ENCODE peak calls at places on chromosomes 11 and 22, in five cellular contexts. U, N, B, F and D are unnamed samples.

GRCh38 chr22:46150615-46151423 is 493 bp downstream of the PPARA start:
- DNase-seq in U (no peak), N (peak), B (no peak), F (peak), D (no peak)

GRCh38 chr11:95065336-95065735 is 1.4 kb upstream of the SRSF8 start:
- DNase-seq in U (no peak), N (no peak), B (no peak), F (no peak), D (no peak)

GRCh38 chr22:19503869-19504268 is 20.3 kb downstream of the CLDN5 start:
- DNase-seq in U (no peak), N (peak), B (no peak), F (no peak), D (no peak)

GRCh38 chr11:2816941-2817421 is 68.6 kb downstream of the CDKN1C start:
- DNase-seq in U (no peak), N (no peak), B (no peak), F (no peak), D (no peak)

GRCh38 chr11:3146612-3147256 is 18.4 kb downstream of the OSBPL5 start:
- DNase-seq in U (no peak), N (no peak), B (no peak), F (no peak), D (no peak)

GRCh38 chr11:67032830-67033555 is 10.1 kb downstream of the SYT12 start:
- DNase-seq in U (no peak), N (no peak), B (no peak), F (no peak), D (no peak)

GRCh38 chr22:36640106-36640672 is 63.4 kb downstream of the CACNG2 start:
- DNase-seq in U (no peak), N (no peak), B (no peak), F (no peak), D (no peak)

GRCh38 chr11:134513585-134514120 is 101.6 kb upstream of the B3GAT1 start:
- DNase-seq in U (no peak), N (no peak), B (no peak), F (no peak), D (no peak)

GRCh38 chr11:4551346-4551979 is 6.5 kb downstream of the OR52M1 start:
- DNase-seq in U (no peak), N (peak), B (peak), F (no peak), D (no peak)

GRCh38 chr11:121535122-121535796 is 82.5 kb upstream of the SORL1-AS1 start:
- DNase-seq in U (no peak), N (no peak), B (no peak), F (no peak), D (no peak)

GRCh38 chr11:121536116-121536515 is 83.3 kb upstream of the SORL1-AS1 start:
- DNase-seq in U (no peak), N (no peak), B (no peak), F (no peak), D (no peak)

GRCh38 chr11:121538054-121538453 is 85.3 kb upstream of the SORL1-AS1 start:
- DNase-seq in U (no peak), N (no peak), B (no peak), F (no peak), D (peak)

GRCh38 chr11:121533556-121534050 is 80.8 kb upstream of the SORL1-AS1 start:
- DNase-seq in U (no peak), N (no peak), B (no peak), F (no peak), D (no peak)

GRCh38 chr11:121534131-121535093 is 81.6 kb upstream of the SORL1-AS1 start:
- DNase-seq in U (no peak), N (no peak), B (no peak), F (no peak), D (no peak)
- TF ChIP-seq YY1 in U (no peak), N (no peak), B (no peak), F (no peak), D (no peak)

DNA sequence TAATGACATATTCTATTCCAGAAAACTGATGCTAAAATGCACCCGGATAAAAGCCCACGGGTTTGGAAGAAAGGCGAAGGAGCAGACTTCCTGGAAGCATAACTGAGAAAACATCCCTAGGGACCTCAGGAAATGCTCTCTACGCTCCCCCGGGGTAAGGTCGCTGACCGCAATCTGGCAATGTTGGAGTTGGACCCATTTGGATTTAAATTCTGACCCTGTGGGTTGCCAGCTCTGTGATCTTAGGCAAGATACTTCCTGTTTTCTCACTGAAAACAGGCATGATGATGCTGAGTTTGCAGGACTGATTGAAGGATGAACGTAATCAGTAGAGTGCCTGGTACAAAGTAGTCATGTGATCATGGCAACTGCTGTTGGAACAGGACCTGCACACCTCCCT is 1054.0 kb downstream of the NTM start:
- DNase-seq in U (no peak), N (no peak), B (no peak), F (no peak), D (no peak)
- TF ChIP-seq YY1 in U (no peak), N (no peak), B (no peak), F (no peak), D (no peak)

DNA sequence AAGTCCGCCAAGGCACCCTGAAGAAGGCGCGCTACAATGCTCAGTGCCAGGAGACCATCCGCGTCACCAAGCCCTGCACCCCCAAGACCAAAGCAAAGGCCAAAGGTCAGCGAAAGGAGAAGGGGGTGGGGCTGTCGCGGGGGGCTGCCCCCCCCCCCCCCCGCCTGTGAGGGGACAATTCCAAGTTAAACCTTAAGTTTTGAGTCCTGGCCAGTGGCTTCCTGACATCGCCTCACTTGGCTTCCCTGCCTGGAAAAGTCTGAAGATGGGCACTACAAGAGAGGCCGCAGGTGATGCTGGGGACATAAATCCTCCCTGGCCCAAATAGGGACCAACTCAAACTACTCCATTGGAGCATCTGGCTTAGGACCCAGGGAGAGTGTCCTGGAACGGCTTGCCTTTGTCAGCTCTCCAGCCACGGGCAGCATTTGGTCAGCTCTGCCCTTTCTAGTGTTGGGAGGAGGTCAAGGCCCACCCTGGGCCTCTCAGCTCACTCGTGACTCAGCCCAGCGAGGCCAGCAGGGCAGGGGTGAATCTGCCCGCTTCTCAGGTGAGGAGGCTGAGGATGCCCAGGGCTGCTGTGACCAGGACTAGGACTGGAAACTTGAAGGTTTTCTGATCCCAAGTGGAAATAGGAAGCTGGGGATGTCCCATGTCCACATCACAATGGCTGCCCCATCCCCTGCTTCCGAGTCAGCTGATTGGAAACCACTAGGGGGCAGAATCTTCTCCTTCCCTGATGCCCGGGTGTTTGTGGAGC is 1.4 kb downstream of the MDK start:
- DNase-seq in U (no peak), N (peak), B (peak), F (peak), D (no peak)
- TF ChIP-seq YY1 in U (peak), N (peak), B (peak), F (peak), D (no peak)

DNA sequence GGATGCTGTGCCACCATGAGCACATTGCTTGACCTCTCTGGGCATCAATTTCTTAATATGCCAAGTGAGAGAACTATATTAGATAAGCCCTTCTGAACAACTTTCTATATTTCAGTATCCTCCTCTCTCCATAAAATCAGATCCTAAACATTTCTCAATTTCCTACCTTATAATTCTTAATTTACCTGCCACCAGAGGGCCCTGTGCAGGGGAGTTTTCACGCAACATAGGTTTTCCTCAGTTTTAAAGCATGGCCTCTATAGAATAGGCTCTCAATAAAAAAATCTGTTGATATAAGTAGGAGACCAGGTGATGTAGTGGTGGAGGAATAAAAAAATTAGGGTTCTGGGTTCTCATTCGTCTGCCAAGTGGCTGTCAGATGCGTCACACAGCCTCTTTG is 83.7 kb upstream of the DBX1 start:
- DNase-seq in U (no peak), N (peak), B (no peak), F (no peak), D (no peak)
- TF ChIP-seq YY1 in U (no peak), N (no peak), B (no peak), F (no peak), D (no peak)

GRCh38 chr11:103803062-103803461 is 233.4 kb upstream of the DDI1 start:
- DNase-seq in U (no peak), N (no peak), B (no peak), F (no peak), D (no peak)

GRCh38 chr11:103807806-103808205 is 228.6 kb upstream of the DDI1 start:
- DNase-seq in U (no peak), N (no peak), B (no peak), F (no peak), D (no peak)

GRCh38 chr11:103805688-103806009 is 230.8 kb upstream of the DDI1 start:
- DNase-seq in U (no peak), N (no peak), B (no peak), F (no peak), D (no peak)

GRCh38 chr11:103808246-103808645 is 228.2 kb upstream of the DDI1 start:
- DNase-seq in U (no peak), N (no peak), B (no peak), F (no peak), D (no peak)

GRCh38 chr11:103806130-103806900 is 230.1 kb upstream of the DDI1 start:
- DNase-seq in U (no peak), N (no peak), B (no peak), F (no peak), D (no peak)
- TF ChIP-seq YY1 in U (no peak), N (no peak), B (no peak), F (no peak), D (no peak)

DNA sequence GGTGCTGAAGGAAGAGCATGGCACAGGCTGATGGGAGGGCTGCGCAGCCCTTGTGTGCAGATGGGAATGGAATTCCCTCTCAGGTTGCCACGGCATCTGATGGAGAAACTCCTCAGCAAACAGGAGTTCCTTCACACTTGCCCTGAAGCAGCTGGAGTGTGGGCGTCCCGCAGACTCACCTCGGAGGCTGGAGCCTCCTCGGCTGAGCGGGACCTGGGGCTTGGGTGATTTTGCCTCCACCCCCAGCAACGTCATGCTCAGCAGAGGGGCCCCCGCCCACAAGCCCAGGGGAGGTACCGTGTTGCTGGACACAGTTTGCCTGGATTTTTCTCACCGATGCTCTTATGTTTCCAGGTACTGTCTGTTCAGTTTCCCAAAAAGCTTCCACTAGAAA is 63.4 kb downstream of the MYO7A start:
- DNase-seq in U (peak), N (peak), B (no peak), F (no peak), D (no peak)
- TF ChIP-seq YY1 in U (no peak), N (no peak), B (no peak), F (no peak), D (no peak)

DNA sequence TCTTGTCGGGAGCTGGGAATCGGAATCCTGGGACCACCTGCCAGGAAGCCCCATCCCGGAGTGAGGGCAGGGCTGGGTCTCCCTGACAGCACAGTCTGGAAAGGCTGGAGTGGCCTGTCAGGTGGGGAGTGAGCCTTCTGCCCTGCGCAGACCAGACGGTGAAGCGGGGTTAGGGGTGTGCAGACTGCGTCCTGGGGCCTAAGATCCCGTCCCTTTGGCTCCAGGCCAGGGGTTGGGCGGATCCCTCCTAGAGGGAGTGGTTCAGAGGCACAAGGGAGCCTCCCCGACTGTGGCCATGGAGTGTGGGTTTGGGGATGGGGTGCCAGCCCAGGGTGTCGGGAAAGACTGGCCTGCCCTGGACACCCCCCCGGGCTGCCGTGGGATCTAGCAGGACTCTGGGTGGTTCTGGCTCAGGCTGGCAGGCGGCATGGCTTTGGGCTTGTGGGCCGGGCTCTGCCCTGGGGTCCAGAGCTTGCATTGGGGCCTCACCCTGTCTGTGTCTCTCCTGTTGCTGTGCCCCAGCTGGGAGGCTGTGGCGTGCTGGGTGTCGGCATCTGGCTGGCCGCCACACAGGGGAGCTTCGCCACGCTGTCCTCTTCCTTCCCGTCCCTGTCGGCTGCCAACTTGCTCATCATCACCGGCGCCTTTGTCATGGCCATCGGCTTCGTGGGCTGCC is 19.5 kb downstream of the TSPAN4 start:
- DNase-seq in U (no peak), N (peak), B (no peak), F (peak), D (no peak)
- TF ChIP-seq YY1 in U (no peak), N (no peak), B (no peak), F (no peak), D (no peak)